ENCODE peak calls at places on chromosomes 1 and 21, in seven cellular contexts. One of them, this sample, is unnamed.

GRCh38 chr1:153953859-153954365 is 4.5 kb downstream of the CRTC2 start:
- DNase-seq in aorta: no peak
- DNase-seq in GM13977: no peak
- DNase-seq in spleen: no peak
- DNase-seq in NCI-H460: no peak
- DNase-seq in left cardiac atrium: no peak
- DNase-seq in OCI-LY7: no peak
- DNase-seq in this sample: no peak

GRCh38 chr1:177315270-177315669 is 144.5 kb downstream of the BRINP2 start:
- DNase-seq in GM13977: no peak
- DNase-seq in aorta: no peak
- DNase-seq in spleen: no peak
- DNase-seq in left cardiac atrium: no peak
- DNase-seq in NCI-H460: no peak
- DNase-seq in OCI-LY7: no peak
- DNase-seq in this sample: no peak

GRCh38 chr1:206895320-206895719 is 1.9 kb upstream of the IL24 start:
- DNase-seq in left cardiac atrium: no peak
- DNase-seq in NCI-H460: no peak
- DNase-seq in aorta: no peak
- DNase-seq in OCI-LY7: no peak
- DNase-seq in GM13977: no peak
- DNase-seq in spleen: no peak
- DNase-seq in this sample: no peak

GRCh38 chr1:42686418-42686817 is 4.2 kb downstream of the YBX1 start:
- DNase-seq in left cardiac atrium: no peak
- DNase-seq in aorta: no peak
- DNase-seq in GM13977: no peak
- DNase-seq in NCI-H460: no peak
- DNase-seq in OCI-LY7: no peak
- DNase-seq in spleen: no peak
- DNase-seq in this sample: no peak

GRCh38 chr1:78437393-78437792 is 53.4 kb upstream of the PTGFR start:
- DNase-seq in left cardiac atrium: no peak
- DNase-seq in NCI-H460: no peak
- DNase-seq in aorta: no peak
- DNase-seq in spleen: no peak
- DNase-seq in OCI-LY7: no peak
- DNase-seq in GM13977: no peak
- DNase-seq in this sample: no peak

GRCh38 chr1:71660417-71660816 is 579.6 kb upstream of the ZRANB2 start:
- DNase-seq in left cardiac atrium: no peak
- DNase-seq in OCI-LY7: no peak
- DNase-seq in NCI-H460: no peak
- DNase-seq in spleen: no peak
- DNase-seq in GM13977: no peak
- DNase-seq in aorta: no peak
- DNase-seq in this sample: no peak

GRCh38 chr21:36134820-36135390 is at the start of gene CBR3:
- DNase-seq in left cardiac atrium: peak; percentile 68
- DNase-seq in GM13977: peak; percentile 53
- DNase-seq in NCI-H460: peak; percentile 30
- DNase-seq in OCI-LY7: no peak
- DNase-seq in spleen: peak; percentile 87
- DNase-seq in aorta: peak; percentile 85
- DNase-seq in this sample: peak; percentile 67

GRCh38 chr1:53787655-53788054 is 48.7 kb upstream of the GLIS1 start:
- DNase-seq in NCI-H460: no peak
- DNase-seq in OCI-LY7: no peak
- DNase-seq in left cardiac atrium: no peak
- DNase-seq in spleen: no peak
- DNase-seq in GM13977: no peak
- DNase-seq in aorta: no peak
- DNase-seq in this sample: no peak

GRCh38 chr1:236421850-236422516 is 27.9 kb downstream of the EDARADD start:
- DNase-seq in OCI-LY7: no peak
- DNase-seq in spleen: no peak
- DNase-seq in GM13977: no peak
- DNase-seq in aorta: no peak
- DNase-seq in left cardiac atrium: no peak
- DNase-seq in NCI-H460: no peak
- DNase-seq in this sample: no peak

GRCh38 chr1:118101445-118101844 is 83.6 kb downstream of the SPAG17 start:
- DNase-seq in NCI-H460: no peak
- DNase-seq in GM13977: no peak
- DNase-seq in left cardiac atrium: no peak
- DNase-seq in spleen: no peak
- DNase-seq in aorta: no peak
- DNase-seq in OCI-LY7: no peak
- DNase-seq in this sample: no peak

GRCh38 chr1:1092149-1092855 is 18.2 kb upstream of the RNF223 start:
- DNase-seq in OCI-LY7: no peak
- DNase-seq in left cardiac atrium: no peak
- DNase-seq in GM13977: no peak
- DNase-seq in NCI-H460: no peak
- DNase-seq in aorta: peak; percentile 41
- DNase-seq in spleen: peak; percentile 66
- DNase-seq in this sample: no peak

GRCh38 chr1:168387781-168388760 is 107.4 kb downstream of the TBX19 start:
- DNase-seq in GM13977: no peak
- DNase-seq in aorta: no peak
- DNase-seq in left cardiac atrium: no peak
- DNase-seq in NCI-H460: no peak
- DNase-seq in spleen: no peak
- DNase-seq in OCI-LY7: no peak
- DNase-seq in this sample: no peak

GRCh38 chr1:16721871-16722641 is 18.3 kb upstream of the RNU1-4 start:
- DNase-seq in spleen: no peak
- DNase-seq in aorta: peak; percentile 9
- DNase-seq in GM13977: peak; percentile 24
- DNase-seq in OCI-LY7: no peak
- DNase-seq in left cardiac atrium: no peak
- DNase-seq in NCI-H460: no peak
- DNase-seq in this sample: no peak

GRCh38 chr1:180631197-180631765 is 541 bp upstream of the XPR1 start:
- DNase-seq in left cardiac atrium: no peak
- DNase-seq in GM13977: peak; percentile 14
- DNase-seq in OCI-LY7: peak; percentile 59
- DNase-seq in NCI-H460: no peak
- DNase-seq in aorta: no peak
- DNase-seq in spleen: peak; percentile 76
- DNase-seq in this sample: no peak

GRCh38 chr1:29675481-29676263 is 439.4 kb downstream of the PTPRU start:
- DNase-seq in OCI-LY7: no peak
- DNase-seq in GM13977: no peak
- DNase-seq in aorta: no peak
- DNase-seq in spleen: no peak
- DNase-seq in NCI-H460: no peak
- DNase-seq in left cardiac atrium: no peak
- DNase-seq in this sample: no peak

GRCh38 chr1:243489164-243489527 is 233.3 kb downstream of the SDCCAG8 start:
- DNase-seq in GM13977: no peak
- DNase-seq in NCI-H460: no peak
- DNase-seq in aorta: peak; percentile 47
- DNase-seq in left cardiac atrium: no peak
- DNase-seq in spleen: no peak
- DNase-seq in OCI-LY7: no peak
- DNase-seq in this sample: no peak

This sample was measured in HTR-8/SVneo.